ENCODE peak calls at places on chromosomes 7 and 10, in eight cellular contexts. A, I, Z, V, T, P, J and C are unnamed samples. For H3K27me3, the result is how much of the 10 kb centered on the place peaks cover.

GRCh38 chr10:71256661-71257030 is 44.3 kb downstream of the UNC5B start:
- DNase-seq in I (no peak), T (no peak), P (no peak), V (no peak), Z (no peak), A (no peak), J (no peak), C (no peak)

GRCh38 chr7:22402250-22402649 is 45.3 kb upstream of the RAPGEF5 start:
- DNase-seq in Z (no peak), V (no peak), I (no peak), P (no peak), J (no peak), T (no peak), A (no peak), C (no peak)

GRCh38 chr7:27910341-27910740 is 170.4 kb downstream of the TAX1BP1 start:
- DNase-seq in I (no peak), T (no peak), V (no peak), Z (no peak), J (no peak), P (no peak), A (peak), C (no peak)

GRCh38 chr10:10315989-10316388 is 701.7 kb upstream of the CELF2 start:
- DNase-seq in P (no peak), J (no peak), V (no peak), T (no peak), Z (no peak), I (no peak), A (no peak), C (no peak)

GRCh38 chr7:3259711-3260424 is 41.2 kb upstream of the SDK1 start:
- DNase-seq in T (no peak), V (no peak), I (peak), Z (peak), A (no peak), P (no peak), J (no peak), C (no peak)

GRCh38 chr10:34254596-34254995 is 560.5 kb downstream of the PARD3 start:
- DNase-seq in T (no peak), P (no peak), J (no peak), I (peak), V (peak), Z (peak), A (peak), C (peak)

GRCh38 chr10:51171946-51172345 is 97.7 kb downstream of the PRKG1 start:
- DNase-seq in I (peak), Z (no peak), A (no peak), P (no peak), V (peak), J (no peak), T (no peak), C (no peak)

GRCh38 chr10:30637881-30638467 is 8.4 kb upstream of the LYZL2 start:
- DNase-seq in Z (peak), J (no peak), I (peak), A (peak), T (peak), P (no peak), V (peak), C (no peak)

GRCh38 chr7:122885583-122886356 is 490 bp downstream of the CADPS2 start:
- DNase-seq in Z (peak), I (peak), A (peak), V (peak), T (peak), J (no peak), P (peak), C (peak)

GRCh38 chr7:124059375-124059774 is 26.5 kb upstream of the TMEM229A start:
- DNase-seq in J (no peak), T (no peak), P (no peak), V (no peak), I (no peak), Z (no peak), A (no peak), C (no peak)

GRCh38 chr10:28137907-28138880 is 139.3 kb upstream of the ODAD2 start:
- DNase-seq in T (no peak), P (no peak), Z (no peak), I (no peak), V (peak), A (no peak), J (no peak), C (no peak)

GRCh38 chr10:125014984-125015944 is 73.3 kb downstream of the ZRANB1 start:
- DNase-seq in A (no peak), Z (no peak), V (no peak), I (peak), P (no peak), J (no peak), T (no peak), C (no peak)

GRCh38 chr10:123389520-123389919 is 235.3 kb downstream of the BUB3 start:
- DNase-seq in A (no peak), T (no peak), P (no peak), V (no peak), I (no peak), Z (no peak), J (no peak), C (no peak)

DNA sequence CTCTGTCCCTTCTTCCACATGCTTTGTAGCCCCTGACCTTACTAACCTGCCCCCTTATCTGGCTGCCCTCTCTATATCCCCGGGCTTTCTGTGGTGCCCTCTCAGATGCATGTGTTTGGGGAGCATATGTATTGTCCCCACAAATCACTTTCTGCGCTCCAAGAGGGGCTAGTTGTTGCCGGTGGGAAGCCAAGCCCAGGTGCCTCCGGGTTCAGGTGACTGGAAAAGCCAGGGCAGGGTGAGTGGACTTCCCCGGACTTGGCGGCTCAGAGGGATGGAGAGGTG is 7.1 kb downstream of the LBX1 start:
- DNase-seq in V (no peak), J (no peak), A (no peak), Z (no peak), P (no peak), T (no peak), I (no peak), C (no peak)
- H3K27me3 ChIP-seq in V (under half), J (half or more), A (half or more), Z (half or more), P (under half), T (half or more), I (half or more), C (under half)

GRCh38 chr7:66739953-66740301 is 606 bp upstream of the RABGEF1 start:
- DNase-seq in P (no peak), V (no peak), I (peak), T (peak), A (no peak), J (no peak), Z (no peak), C (no peak)

GRCh38 chr7:66737667-66738066 is 2.9 kb upstream of the RABGEF1 start:
- DNase-seq in T (no peak), J (no peak), Z (no peak), V (no peak), P (no peak), A (no peak), I (no peak), C (no peak)

GRCh38 chr7:66741706-66742053 is 1.1 kb downstream of the RABGEF1 start:
- DNase-seq in I (peak), J (no peak), T (no peak), P (no peak), Z (peak), V (peak), A (peak), C (peak)

GRCh38 chr7:66740302-66740979 is at the start of gene RABGEF1:
- DNase-seq in A (peak), T (peak), I (peak), Z (peak), V (peak), J (peak), P (peak), C (peak)

DNA sequence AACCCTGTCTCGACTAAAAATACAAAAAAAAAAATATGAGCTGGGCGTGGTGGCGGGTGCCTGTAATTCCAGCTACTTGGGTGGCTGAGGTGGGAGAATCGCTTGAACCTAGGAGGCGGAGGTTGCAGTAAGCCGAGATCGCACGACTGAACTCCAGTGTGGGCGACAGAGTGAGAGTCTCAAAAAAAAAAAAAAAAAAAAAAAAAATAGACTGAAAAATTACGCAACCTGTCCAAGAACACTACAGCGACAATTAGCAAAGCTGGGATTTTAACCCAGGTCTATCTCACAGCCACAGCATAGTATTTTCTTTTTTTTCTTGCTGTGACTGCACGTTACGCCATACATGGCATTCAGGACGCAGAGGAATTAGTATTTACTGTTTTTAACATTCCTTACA is 1.1 kb upstream of the RABGEF1 start:
- DNase-seq in I (no peak), Z (no peak), T (no peak), J (no peak), V (no peak), P (no peak), A (peak), C (no peak)
- H3K27ac ChIP-seq in I (peak), Z (peak), T (peak), J (peak), V (peak), P (peak), A (peak), C (peak)

GRCh38 chr7:47379629-47380324 is 202.1 kb downstream of the TNS3 start:
- DNase-seq in I (peak), Z (peak), A (peak), T (no peak), J (no peak), P (peak), V (peak), C (peak)
- H3K27me3 ChIP-seq in I (under half), Z (under half), A (under half), T (half or more), J (under half), P (under half), V (under half), C (under half)

GRCh38 chr7:31071316-31071715 is 19.2 kb downstream of the ADCYAP1R1 start:
- DNase-seq in A (no peak), J (no peak), T (no peak), P (no peak), I (no peak), Z (no peak), V (no peak), C (no peak)
- H3K27ac ChIP-seq in A (no peak), J (peak), T (no peak), P (no peak), I (no peak), Z (no peak), V (no peak), C (no peak)

GRCh38 chr10:97896756-97897155 is 47.1 kb downstream of the GOLGA7B start:
- DNase-seq in Z (no peak), T (no peak), I (no peak), J (no peak), A (no peak), P (no peak), V (no peak), C (no peak)
- H3K27me3 ChIP-seq in Z (under half), T (under half), I (under half), J (under half), A (under half), P (under half), V (under half), C (under half)

GRCh38 chr10:11682267-11682683 is 59.9 kb upstream of the ECHDC3 start:
- DNase-seq in J (no peak), A (no peak), Z (no peak), P (no peak), I (no peak), V (no peak), T (no peak), C (no peak)
- H3K27ac ChIP-seq in J (no peak), A (no peak), Z (no peak), P (no peak), I (no peak), V (no peak), T (no peak), C (no peak)

DNA sequence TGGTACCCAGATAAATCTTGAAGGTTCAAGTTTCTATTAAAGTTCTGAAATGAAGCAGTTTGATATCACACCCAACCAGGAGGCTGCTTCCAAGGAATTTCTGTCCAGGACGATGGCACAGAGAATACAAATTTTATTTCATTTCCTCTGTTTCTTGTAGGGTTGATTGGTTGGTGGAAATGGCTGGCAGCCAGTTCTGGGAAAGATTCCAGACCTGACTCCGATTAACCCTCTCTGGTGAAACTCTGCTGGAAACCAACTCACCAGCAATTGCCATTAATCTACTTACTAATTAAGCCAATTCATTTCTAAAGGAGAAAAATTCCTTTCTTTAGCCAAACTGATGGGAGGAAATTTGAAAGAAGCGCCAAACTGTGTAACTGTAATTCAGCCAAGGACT is 10.6 kb downstream of the PTF1A start:
- DNase-seq in I (no peak), Z (no peak), T (no peak), J (no peak), P (no peak), V (no peak), A (no peak), C (no peak)
- H3K27me3 ChIP-seq in I (under half), Z (half or more), T (under half), J (half or more), P (half or more), V (under half), A (under half), C (under half)

GRCh38 chr7:139650429-139651100 is 127.1 kb downstream of the CLEC2L start:
- DNase-seq in A (no peak), T (no peak), J (no peak), I (no peak), P (no peak), V (peak), Z (no peak), C (no peak)
- H3K27ac ChIP-seq in A (no peak), T (no peak), J (no peak), I (no peak), P (peak), V (no peak), Z (no peak), C (no peak)

GRCh38 chr7:155867280-155867679 is 55.0 kb upstream of the SHH start:
- DNase-seq in J (no peak), P (no peak), I (no peak), A (no peak), V (no peak), T (no peak), Z (peak), C (no peak)
- H3K27me3 ChIP-seq in J (under half), P (under half), I (under half), A (under half), V (under half), T (half or more), Z (under half), C (under half)